ENCODE peak calls at places on chromosomes 6 and 20, in nine cellular contexts. I is NCI-H446; N is activated CD4-positive, alpha-beta memory T cell treated with anti-CD3 and anti-CD28 coated beads for 36 hours; S is head of caudate nucleus; J is cerebellar cortex; C is GM04504; A is AG08395; G is activated T-cell treated with anti-CD3 and anti-CD28 coated beads for 4 hours; V is NCI-H1092 treated with DMSO at 0.1 percent for 48 hours. P is an unnamed sample.

GRCh38 chr20:64138276-64138815 is 25.9 kb upstream of the MYT1 start:
- DNase-seq in C (no peak), S (no peak), A (no peak), J (no peak), N (no peak), I (no peak), G (no peak), V (no peak), P (no peak)

GRCh38 chr20:46004813-46005505 is 3.7 kb upstream of the MMP9 start:
- DNase-seq in V (no peak), N (peak), S (no peak), J (no peak), I (no peak), A (no peak), G (no peak), C (no peak), P (no peak)

GRCh38 chr6:168450921-168451320 is 9.9 kb downstream of the SMOC2 start:
- DNase-seq in N (no peak), S (no peak), V (peak), A (no peak), C (no peak), J (no peak), G (no peak), I (no peak), P (no peak)

GRCh38 chr20:40442181-40442963 is 246.7 kb downstream of the MAFB start:
- DNase-seq in A (peak), N (no peak), C (no peak), J (no peak), V (no peak), I (no peak), G (no peak), S (no peak), P (no peak)

GRCh38 chr6:119713903-119714302 is 364.3 kb upstream of the MAN1A1 start:
- DNase-seq in J (peak), I (no peak), G (no peak), V (no peak), C (no peak), A (no peak), N (no peak), S (no peak), P (no peak)

GRCh38 chr20:17587831-17588230 is 18.0 kb downstream of the DSTN start:
- DNase-seq in I (no peak), V (no peak), J (no peak), A (no peak), N (no peak), S (no peak), G (no peak), C (no peak), P (no peak)

GRCh38 chr6:36024154-36024760 is at the start of gene SLC26A8:
- DNase-seq in I (no peak), N (no peak), C (no peak), S (no peak), A (no peak), V (no peak), G (no peak), J (peak), P (no peak)

GRCh38 chr20:49505518-49505917 is 23.1 kb upstream of the KCNB1 start:
- DNase-seq in S (peak), G (no peak), A (peak), J (peak), N (no peak), I (peak), V (peak), C (no peak), P (peak)

GRCh38 chr20:8133816-8134451 is 1.9 kb downstream of the PLCB1 start:
- DNase-seq in N (no peak), S (no peak), C (no peak), J (peak), A (no peak), I (no peak), V (no peak), G (no peak), P (no peak)

GRCh38 chr6:135195522-135195921 is 14.4 kb downstream of the MYB start:
- DNase-seq in I (no peak), N (no peak), J (no peak), S (no peak), G (no peak), A (no peak), C (no peak), V (no peak), P (peak)

GRCh38 chr6:44641344-44641743 is 253.8 kb downstream of the CDC5L start:
- DNase-seq in N (peak), J (no peak), V (no peak), G (no peak), I (no peak), A (no peak), C (no peak), S (no peak), P (no peak)

GRCh38 chr20:45157977-45158376 is 16.7 kb upstream of the PI3 start:
- DNase-seq in S (no peak), I (peak), J (no peak), A (peak), N (no peak), G (no peak), V (no peak), C (peak), P (peak)

GRCh38 chr6:151070666-151071065 is 169.1 kb upstream of the AKAP12 start:
- DNase-seq in G (no peak), J (no peak), N (no peak), S (no peak), A (no peak), V (no peak), C (no peak), I (no peak), P (peak)

GRCh38 chr6:93389192-93389591 is 30.2 kb downstream of the EPHA7 start:
- DNase-seq in N (no peak), A (no peak), S (no peak), I (no peak), C (no peak), G (no peak), J (no peak), V (no peak), P (no peak)

GRCh38 chr6:160391419-160392116 is 43.4 kb downstream of the SLC22A3 start:
- DNase-seq in N (no peak), G (no peak), A (no peak), C (no peak), S (no peak), V (no peak), I (no peak), J (no peak), P (peak)

GRCh38 chr20:62968378-62969178 is 16.1 kb downstream of the SLC17A9 start:
- DNase-seq in A (no peak), C (no peak), N (no peak), I (no peak), V (no peak), J (no peak), G (no peak), S (no peak), P (no peak)

GRCh38 chr6:135464634-135465033 is 32.9 kb downstream of the AHI1 start:
- DNase-seq in A (no peak), I (no peak), N (no peak), J (no peak), G (no peak), V (no peak), C (no peak), S (no peak), P (no peak)

GRCh38 chr6:90383212-90383611 is 86.6 kb upstream of the BACH2 start:
- DNase-seq in V (no peak), C (no peak), S (no peak), N (peak), I (no peak), G (no peak), A (no peak), J (no peak), P (no peak)

GRCh38 chr6:116764557-116764960 is 960 bp downstream of the FAM162B start:
- DNase-seq in I (no peak), A (no peak), C (no peak), N (no peak), G (no peak), J (no peak), S (no peak), V (no peak), P (peak)

GRCh38 chr20:19181552-19181951 is 30.9 kb upstream of the SLC24A3 start:
- DNase-seq in I (no peak), G (no peak), C (no peak), S (no peak), A (no peak), V (no peak), J (no peak), N (no peak), P (no peak)

GRCh38 chr20:57062241-57062640 is 204.2 kb downstream of the BMP7 start:
- DNase-seq in I (no peak), C (no peak), V (no peak), A (no peak), G (no peak), S (no peak), N (no peak), J (no peak), P (no peak)

GRCh38 chr6:81767163-81768000 is 14.9 kb upstream of the TENT5A start:
- DNase-seq in J (no peak), I (no peak), V (no peak), A (peak), G (no peak), C (peak), S (no peak), N (no peak), P (no peak)

GRCh38 chr6:107634147-107635057 is 144.5 kb downstream of the SOBP start:
- DNase-seq in G (no peak), N (no peak), V (no peak), A (no peak), S (no peak), I (no peak), J (no peak), C (no peak), P (no peak)

GRCh38 chr6:100664274-100665040 is 199.7 kb upstream of the SIM1 start:
- DNase-seq in J (peak), G (no peak), I (no peak), C (no peak), V (peak), N (no peak), S (no peak), A (peak), P (peak)

GRCh38 chr6:111691345-111692225 is 85.9 kb upstream of the TRAF3IP2 start:
- DNase-seq in C (peak), V (no peak), I (no peak), G (no peak), N (no peak), J (no peak), A (peak), S (no peak), P (peak)

GRCh38 chr6:159460476-159460875 is 232.6 kb downstream of the SOD2 start:
- DNase-seq in G (no peak), N (no peak), V (no peak), J (no peak), S (no peak), A (no peak), I (no peak), C (no peak), P (no peak)

GRCh38 chr20:62590301-62591121 is 51.8 kb upstream of the SLCO4A1 start:
- DNase-seq in A (peak), J (no peak), G (no peak), I (no peak), C (peak), S (no peak), N (no peak), V (no peak), P (no peak)

GRCh38 chr6:130129781-130130246 is 92.9 kb downstream of the SAMD3 start:
- DNase-seq in N (no peak), S (no peak), G (no peak), C (no peak), I (no peak), V (no peak), A (no peak), J (no peak), P (no peak)

GRCh38 chr6:24833711-24834386 is 35.1 kb upstream of the ARMH2 start:
- DNase-seq in V (no peak), A (no peak), C (no peak), G (no peak), N (no peak), S (no peak), I (no peak), J (no peak), P (no peak)

GRCh38 chr6:16168858-16169257 is 40.0 kb downstream of the MYLIP start:
- DNase-seq in C (no peak), N (no peak), S (no peak), V (peak), A (no peak), I (peak), J (peak), G (no peak), P (peak)

GRCh38 chr6:26172496-26172958 is 85.3 kb downstream of the HFE start:
- DNase-seq in S (no peak), I (peak), G (no peak), A (peak), V (peak), N (no peak), C (no peak), J (peak), P (peak)

GRCh38 chr6:112433457-112433856 is 86.3 kb downstream of the RFPL4B start:
- DNase-seq in S (no peak), G (no peak), C (no peak), N (no peak), I (no peak), A (no peak), V (no peak), J (no peak), P (no peak)

GRCh38 chr6:35173068-35174042 is 32.2 kb upstream of the TCP11 start:
- DNase-seq in A (no peak), C (no peak), G (no peak), J (no peak), V (no peak), I (no peak), N (peak), S (no peak), P (peak)

GRCh38 chr20:44921447-44921846 is 11.6 kb downstream of the PABPC1L start:
- DNase-seq in I (no peak), J (no peak), N (no peak), A (no peak), C (no peak), V (no peak), S (no peak), G (no peak), P (no peak)

GRCh38 chr6:159467473-159468041 is 225.5 kb downstream of the SOD2 start:
- DNase-seq in I (no peak), N (no peak), J (no peak), G (no peak), S (no peak), A (peak), C (no peak), V (no peak), P (no peak)

GRCh38 chr20:35314460-35315198 is 22.4 kb upstream of the FAM83C start:
- DNase-seq in S (no peak), N (no peak), A (no peak), C (no peak), I (no peak), G (no peak), J (no peak), V (no peak), P (no peak)

GRCh38 chr6:17413313-17413750 is 19.9 kb downstream of the CAP2 start:
- DNase-seq in N (no peak), S (no peak), G (no peak), J (no peak), V (peak), I (no peak), C (no peak), A (peak), P (no peak)

GRCh38 chr20:4120921-4121321 is 105.6 kb upstream of the RNF24 start:
- DNase-seq in A (no peak), I (no peak), V (no peak), J (no peak), C (no peak), G (no peak), N (no peak), S (no peak), P (no peak)

GRCh38 chr6:127190552-127190951 is 72.1 kb downstream of the RSPO3 start:
- DNase-seq in N (no peak), C (no peak), G (no peak), V (no peak), A (peak), S (no peak), J (no peak), I (no peak), P (peak)